ENCODE peak calls at places on chromosomes 4 and X, in nine cellular contexts. G is ACHN; Q is HS-27A; B is stimulated activated naive CD8-positive, alpha-beta T cell treated with anti-CD3 and anti-CD28 coated beads, Interleukin-15, Interleukin-2, amounts not matched to agents 100 U/mL and 50 U/mL, for 24 hours; N is neural progenitor cell; X is effector CD4-positive, alpha-beta T cell; Z is AG08396; R is mesendoderm; A is AG20443. D is an unnamed sample.

GRCh38 chrX:65971151-65971550 is 68.7 kb downstream of the VSIG4 start:
- DNase-seq in G (no peak), Q (no peak), B (no peak), N (peak; percentile 2), X (no peak), Z (no peak), R (no peak), A (no peak), D (no peak)

GRCh38 chr4:172983014-172983413 is 185.6 kb upstream of the GALNT7 start:
- DNase-seq in G (no peak), Q (no peak), B (no peak), N (no peak), X (no peak), Z (no peak), R (no peak), A (no peak), D (no peak)

GRCh38 chrX:108726748-108727147 is 9.6 kb downstream of the IRS4 start:
- DNase-seq in G (no peak), Q (no peak), B (no peak), N (no peak), X (no peak), Z (no peak), R (no peak), A (no peak), D (no peak)

GRCh38 chr4:22488136-22488535 is 27.7 kb downstream of the ADGRA3 start:
- DNase-seq in G (no peak), Q (no peak), B (no peak), N (no peak), X (no peak), Z (no peak), R (no peak), A (no peak), D (no peak)

GRCh38 chr4:180641495-180641894 is 1601.7 kb upstream of the TENM3 start:
- DNase-seq in G (no peak), Q (no peak), B (no peak), N (no peak), X (no peak), Z (no peak), R (no peak), A (no peak), D (no peak)

GRCh38 chrX:85620466-85620865 is 241.0 kb upstream of the POF1B start:
- DNase-seq in G (no peak), Q (no peak), B (no peak), N (no peak), X (no peak), Z (no peak), R (peak; percentile 61), A (no peak), D (no peak)

GRCh38 chr4:68288046-68288740 is 42.7 kb upstream of the TMPRSS11B start:
- DNase-seq in G (peak; percentile 16), Q (no peak), B (no peak), N (no peak), X (no peak), Z (no peak), R (peak; percentile 46), A (no peak), D (no peak)

GRCh38 chr4:182604953-182605352 is 312.2 kb downstream of the DCTD start:
- DNase-seq in G (no peak), Q (no peak), B (no peak), N (no peak), X (no peak), Z (no peak), R (no peak), A (no peak), D (no peak)

GRCh38 chrX:133947022-133947421 is 38.4 kb downstream of the GPC3 start:
- DNase-seq in G (no peak), Q (no peak), B (no peak), N (no peak), X (no peak), Z (no peak), R (no peak), A (no peak), D (no peak)

GRCh38 chr4:74095482-74095881 is 3.5 kb downstream of the CXCL2 start:
- DNase-seq in G (no peak), Q (no peak), B (no peak), N (no peak), X (no peak), Z (no peak), R (no peak), A (no peak), D (no peak)

GRCh38 chr4:142485452-142485851 is 360.6 kb downstream of the INPP4B start:
- DNase-seq in G (no peak), Q (no peak), B (no peak), N (no peak), X (no peak), Z (no peak), R (no peak), A (no peak), D (no peak)

GRCh38 chr4:119099227-119099910 is 36.3 kb upstream of the MYOZ2 start:
- DNase-seq in G (no peak), Q (no peak), B (no peak), N (no peak), X (no peak), Z (no peak), R (no peak), A (peak; percentile 24), D (no peak)

GRCh38 chr4:180164799-180165198 is 2078.4 kb upstream of the TENM3 start:
- DNase-seq in G (peak; percentile 73), Q (no peak), B (no peak), N (no peak), X (no peak), Z (no peak), R (no peak), A (no peak), D (no peak)

GRCh38 chrX:103608305-103608963 is 671 bp downstream of the TCEAL3 start:
- DNase-seq in G (no peak), Q (no peak), B (no peak), N (peak; percentile 11), X (no peak), Z (no peak), R (no peak), A (peak; percentile 6), D (peak; percentile 10)

GRCh38 chr4:86032476-86033022 is 327.3 kb downstream of the MAPK10 start:
- DNase-seq in G (no peak), Q (no peak), B (no peak), N (no peak), X (no peak), Z (peak; percentile 64), R (no peak), A (peak; percentile 81), D (no peak)

GRCh38 chr4:15690020-15690809 is 8.6 kb downstream of the FAM200B start:
- DNase-seq in G (peak; percentile 97), Q (peak; percentile 93), B (no peak), N (peak; percentile 76), X (no peak), Z (peak; percentile 65), R (peak; percentile 98), A (peak; percentile 67), D (no peak)

GRCh38 chr4:149754526-149754925 is 61.1 kb downstream of the IQCM start:
- DNase-seq in G (no peak), Q (peak; percentile 29), B (no peak), N (no peak), X (no peak), Z (peak; percentile 4), R (peak; percentile 76), A (peak; percentile 13), D (no peak)

GRCh38 chrX:51759055-51759454 is 15.8 kb downstream of the GSPT2 start:
- DNase-seq in G (no peak), Q (no peak), B (no peak), N (no peak), X (no peak), Z (no peak), R (peak; percentile 54), A (no peak), D (no peak)

GRCh38 chr4:150582881-150583286 is 933 bp downstream of the MAB21L2 start:
- DNase-seq in G (no peak), Q (no peak), B (no peak), N (peak; percentile 72), X (no peak), Z (no peak), R (peak; percentile 52), A (no peak), D (no peak)

GRCh38 chrX:118627084-118627758 is 100.2 kb upstream of the IL13RA1 start:
- DNase-seq in G (peak; percentile 0), Q (no peak), B (no peak), N (no peak), X (no peak), Z (no peak), R (peak; percentile 16), A (no peak), D (no peak)

GRCh38 chr4:77852892-77853495 is 9.6 kb upstream of the MRPL1 start:
- DNase-seq in G (no peak), Q (no peak), B (peak; percentile 65), N (no peak), X (peak; percentile 59), Z (no peak), R (no peak), A (no peak), D (peak; percentile 14)

GRCh38 chrX:3181846-3182245 is 140.6 kb downstream of the ARSF start:
- DNase-seq in G (no peak), Q (no peak), B (no peak), N (no peak), X (no peak), Z (no peak), R (no peak), A (no peak), D (no peak)

GRCh38 chr4:18676136-18676922 is 654.8 kb upstream of the LCORL start:
- DNase-seq in G (no peak), Q (no peak), B (no peak), N (no peak), X (no peak), Z (no peak), R (no peak), A (no peak), D (no peak)

GRCh38 chr4:54498661-54499111 is 159.1 kb upstream of the KIT start:
- DNase-seq in G (peak; percentile 91), Q (peak; percentile 97), B (no peak), N (peak; percentile 20), X (no peak), Z (no peak), R (peak; percentile 84), A (peak; percentile 51), D (no peak)

D was measured in GM06990.